ENCODE peak calls at places on chromosome 20, in five cellular contexts. One of them, this sample, is unnamed.

GRCh38 chr20:4702562-4703280 is 19.0 kb upstream of the PRND start:
- ATAC-seq in A549: peak
- ATAC-seq in HCT116: peak
- ATAC-seq in IMR-90: no peak
- ATAC-seq in heart left ventricle: no peak
- ATAC-seq in this sample: no peak

GRCh38 chr20:64109390-64109747 is 2.0 kb upstream of the NPBWR2 start:
- ATAC-seq in HCT116: no peak
- ATAC-seq in heart left ventricle: no peak
- ATAC-seq in IMR-90: no peak
- ATAC-seq in A549: no peak
- ATAC-seq in this sample: no peak

GRCh38 chr20:19885576-19885956 is 127.5 kb downstream of the RIN2 start:
- ATAC-seq in HCT116: no peak
- ATAC-seq in heart left ventricle: no peak
- ATAC-seq in A549: peak
- ATAC-seq in IMR-90: no peak
- ATAC-seq in this sample: no peak

GRCh38 chr20:58839474-58839874 is 11.2 kb downstream of the GNAS-AS1 start:
- ATAC-seq in IMR-90: peak
- ATAC-seq in HCT116: peak
- ATAC-seq in A549: peak
- ATAC-seq in heart left ventricle: no peak
- ATAC-seq in this sample: peak

GRCh38 chr20:17856024-17856564 is 112.5 kb downstream of the SNX5 start:
- ATAC-seq in A549: no peak
- ATAC-seq in HCT116: peak
- ATAC-seq in heart left ventricle: no peak
- ATAC-seq in IMR-90: no peak
- ATAC-seq in this sample: no peak

GRCh38 chr20:6185268-6185667 is 62.4 kb upstream of the FERMT1 start:
- ATAC-seq in IMR-90: no peak
- ATAC-seq in heart left ventricle: no peak
- ATAC-seq in HCT116: no peak
- ATAC-seq in A549: peak
- ATAC-seq in this sample: no peak

GRCh38 chr20:24935140-24935539 is 13.9 kb upstream of the CST7 start:
- ATAC-seq in heart left ventricle: no peak
- ATAC-seq in A549: no peak
- ATAC-seq in HCT116: no peak
- ATAC-seq in IMR-90: no peak
- ATAC-seq in this sample: no peak

GRCh38 chr20:15930324-15931305 is 642.6 kb downstream of the KIF16B start:
- ATAC-seq in A549: peak
- ATAC-seq in heart left ventricle: no peak
- ATAC-seq in IMR-90: no peak
- ATAC-seq in HCT116: no peak
- ATAC-seq in this sample: peak

GRCh38 chr20:5395932-5396727 is 79.4 kb upstream of the PROKR2 start:
- ATAC-seq in IMR-90: no peak
- ATAC-seq in heart left ventricle: no peak
- ATAC-seq in HCT116: peak
- ATAC-seq in A549: no peak
- ATAC-seq in this sample: no peak

GRCh38 chr20:14821251-14821650 is 483.8 kb upstream of the FLRT3 start:
- ATAC-seq in HCT116: no peak
- ATAC-seq in A549: no peak
- ATAC-seq in IMR-90: no peak
- ATAC-seq in heart left ventricle: no peak
- ATAC-seq in this sample: no peak

GRCh38 chr20:25321262-25321831 is 69.3 kb downstream of the ABHD12 start:
- ATAC-seq in A549: no peak
- ATAC-seq in IMR-90: peak
- ATAC-seq in HCT116: no peak
- ATAC-seq in heart left ventricle: no peak
- ATAC-seq in this sample: no peak

GRCh38 chr20:1299522-1299921 is 29.4 kb downstream of the SDCBP2 start:
- ATAC-seq in heart left ventricle: no peak
- ATAC-seq in A549: peak
- ATAC-seq in HCT116: peak
- ATAC-seq in IMR-90: no peak
- ATAC-seq in this sample: peak

GRCh38 chr20:25246182-25246943 is 1.5 kb upstream of the PYGB start:
- ATAC-seq in HCT116: no peak
- ATAC-seq in IMR-90: no peak
- ATAC-seq in A549: no peak
- ATAC-seq in heart left ventricle: no peak
- ATAC-seq in this sample: no peak

GRCh38 chr20:46222521-46223007 is 85.7 kb downstream of the CDH22 start:
- ATAC-seq in IMR-90: no peak
- ATAC-seq in heart left ventricle: peak
- ATAC-seq in HCT116: no peak
- ATAC-seq in A549: no peak
- ATAC-seq in this sample: peak
- TF ChIP-seq POLR2A in IMR-90: no peak
- TF ChIP-seq POLR2A in heart left ventricle: no peak
- TF ChIP-seq POLR2A in HCT116: no peak
- TF ChIP-seq POLR2A in A549: no peak
- TF ChIP-seq POLR2A in this sample: no peak

GRCh38 chr20:32227316-32227715 is 19.6 kb downstream of the POFUT1 start:
- ATAC-seq in A549: no peak
- ATAC-seq in IMR-90: no peak
- ATAC-seq in HCT116: no peak
- ATAC-seq in heart left ventricle: no peak
- ATAC-seq in this sample: no peak
- TF ChIP-seq POLR2A in A549: no peak
- TF ChIP-seq POLR2A in IMR-90: no peak
- TF ChIP-seq POLR2A in HCT116: no peak
- TF ChIP-seq POLR2A in heart left ventricle: no peak
- TF ChIP-seq POLR2A in this sample: no peak

DNA sequence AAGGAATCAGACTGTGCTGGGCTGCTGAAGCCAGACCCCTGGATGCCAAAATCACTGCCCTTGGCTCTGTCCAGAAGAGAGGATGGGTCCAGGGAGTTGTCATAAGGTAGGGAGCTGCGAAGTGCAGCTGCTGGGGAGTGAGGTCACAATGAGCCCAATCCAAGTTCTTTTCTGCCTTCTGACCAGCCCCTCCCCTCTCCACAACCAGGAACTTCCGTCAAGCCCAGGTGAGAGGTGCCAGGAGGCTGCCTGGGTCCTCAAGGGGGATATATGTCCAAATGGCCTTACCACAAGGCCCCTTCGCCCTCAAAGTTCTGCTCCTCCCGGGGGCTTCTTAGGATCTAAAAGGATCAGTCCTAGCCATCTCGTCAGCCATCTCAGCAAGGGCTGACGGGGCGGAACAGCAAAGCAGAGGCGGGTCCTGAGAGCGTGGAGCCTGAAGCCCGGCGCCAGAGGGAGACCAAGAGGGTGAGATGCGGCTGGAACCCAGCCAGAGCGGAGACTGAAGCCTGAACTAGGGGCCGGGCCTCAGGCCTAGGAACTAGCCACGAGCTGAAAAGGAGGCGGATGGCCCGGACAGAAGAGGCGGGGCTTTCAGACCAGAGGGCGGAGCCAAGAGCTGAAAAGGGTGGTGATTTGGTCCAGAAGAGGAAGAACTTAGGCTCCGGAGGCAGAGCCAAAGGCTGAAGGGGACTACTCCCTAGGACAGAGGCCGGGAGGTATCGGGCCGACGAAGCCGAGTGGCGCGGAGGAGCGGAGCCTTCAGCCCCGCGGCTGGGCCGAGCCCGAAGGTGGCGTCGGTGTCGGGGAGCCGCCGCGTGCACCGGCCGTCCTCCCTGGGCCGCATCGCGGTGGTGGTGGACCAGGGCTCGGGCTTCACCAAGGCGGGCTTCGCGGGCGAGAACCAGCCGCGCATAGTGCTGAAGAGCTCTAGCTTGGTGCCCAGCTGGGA is at the start of gene ACTL10:
- ATAC-seq in HCT116: no peak
- ATAC-seq in IMR-90: peak
- ATAC-seq in heart left ventricle: peak
- ATAC-seq in A549: no peak
- ATAC-seq in this sample: peak
- TF ChIP-seq POLR2A in HCT116: no peak
- TF ChIP-seq POLR2A in IMR-90: no peak
- TF ChIP-seq POLR2A in heart left ventricle: peak
- TF ChIP-seq POLR2A in A549: no peak
- TF ChIP-seq POLR2A in this sample: peak

DNA sequence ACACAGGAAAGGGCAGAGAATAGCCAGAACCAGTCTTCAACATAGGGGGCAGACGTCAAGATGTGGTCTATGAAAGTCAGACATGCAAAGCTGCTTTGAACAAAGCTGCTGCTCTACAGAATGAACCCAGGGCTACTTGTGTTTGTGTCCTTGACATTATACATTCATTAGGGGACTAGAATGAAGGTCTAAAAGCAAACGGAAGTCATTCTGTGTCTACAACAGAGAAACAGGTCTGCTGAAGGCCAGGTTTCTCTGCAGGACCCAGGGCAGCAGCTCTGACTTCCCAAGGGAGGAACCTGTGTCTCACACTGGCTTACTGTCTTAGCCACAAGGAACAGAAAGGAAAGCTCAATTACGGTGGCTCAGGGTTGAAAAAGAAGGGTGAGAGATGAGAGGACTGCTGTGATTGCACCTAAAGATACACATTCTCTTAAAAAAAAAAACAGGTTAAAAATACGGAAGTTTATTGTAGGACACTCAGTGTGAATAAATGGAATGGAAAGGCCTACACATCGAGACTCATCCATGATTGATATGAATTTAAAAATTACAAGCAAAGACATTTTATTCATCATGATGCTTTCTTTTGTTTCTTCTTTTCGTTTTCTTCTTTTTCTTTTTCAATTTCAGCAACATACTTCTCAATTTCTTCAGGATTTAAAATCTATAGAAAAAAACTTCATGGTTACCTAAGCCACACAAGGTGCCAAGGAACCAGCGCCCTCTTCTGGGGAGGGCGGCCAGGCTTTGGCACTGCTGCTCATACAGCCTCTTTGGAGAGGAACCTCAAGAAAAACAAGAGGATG is 6.7 kb downstream of the PSMA7 start:
- ATAC-seq in A549: peak
- ATAC-seq in HCT116: peak
- ATAC-seq in heart left ventricle: no peak
- ATAC-seq in IMR-90: peak
- ATAC-seq in this sample: peak
- TF ChIP-seq POLR2A in A549: no peak
- TF ChIP-seq POLR2A in HCT116: no peak
- TF ChIP-seq POLR2A in heart left ventricle: no peak
- TF ChIP-seq POLR2A in IMR-90: no peak
- TF ChIP-seq POLR2A in this sample: no peak

This sample was measured in gastroesophageal sphincter.